ENCODE peak calls at places on chromosomes 4 and X, in five cellular contexts. X, A, I, P and V are unnamed samples.

GRCh38 chr4:89572224-89572858 is 264.6 kb downstream of the SNCA start:
- DNase-seq in X (no peak), A (no peak), I (peak), P (peak), V (no peak)

GRCh38 chrX:41300758-41301437 is 33.1 kb upstream of the DDX3X start:
- DNase-seq in X (no peak), A (no peak), I (no peak), P (no peak), V (no peak)

GRCh38 chr4:6020633-6021032 is 2.4 kb upstream of the C4orf50 start:
- DNase-seq in X (no peak), A (no peak), I (no peak), P (no peak), V (no peak)

GRCh38 chrX:56233100-56233499 is 944 bp downstream of the KLF8 start:
- DNase-seq in X (no peak), A (no peak), I (peak), P (no peak), V (no peak)

GRCh38 chr4:135718019-135718418 is 1516.4 kb upstream of the PABPC4L start:
- DNase-seq in X (no peak), A (no peak), I (no peak), P (no peak), V (no peak)

GRCh38 chr4:153122855-153123254 is 81.4 kb upstream of the TRIM2 start:
- DNase-seq in X (no peak), A (no peak), I (no peak), P (peak), V (no peak)

GRCh38 chr4:7141151-7141550 is 51.2 kb upstream of the SORCS2 start:
- DNase-seq in X (no peak), A (no peak), I (no peak), P (no peak), V (no peak)

GRCh38 chrX:101676571-101676970 is 16.9 kb upstream of the ARMCX2 start:
- DNase-seq in X (no peak), A (no peak), I (no peak), P (no peak), V (no peak)

GRCh38 chr4:138867404-138867803 is 148.2 kb upstream of the NOCT start:
- DNase-seq in X (no peak), A (no peak), I (no peak), P (no peak), V (no peak)

GRCh38 chrX:117607571-117607970 is 509.0 kb downstream of the KLHL13 start:
- DNase-seq in X (no peak), A (no peak), I (no peak), P (no peak), V (no peak)

GRCh38 chr4:74098628-74098995 is 383 bp downstream of the CXCL2 start:
- DNase-seq in X (no peak), A (no peak), I (peak), P (no peak), V (no peak)

GRCh38 chr4:69742596-69742995 is 17.8 kb downstream of the SULT1B1 start:
- DNase-seq in X (no peak), A (no peak), I (no peak), P (no peak), V (no peak)

GRCh38 chr4:57131849-57132745 is 21.9 kb upstream of the IGFBP7 start:
- DNase-seq in X (no peak), A (no peak), I (peak), P (no peak), V (no peak)

GRCh38 chr4:109560687-109561452 is 824 bp downstream of the MCUB start:
- DNase-seq in X (peak), A (no peak), I (peak), P (no peak), V (peak)

GRCh38 chr4:113613503-113613902 is 148.0 kb downstream of the CAMK2D start:
- DNase-seq in X (no peak), A (no peak), I (no peak), P (no peak), V (no peak)

GRCh38 chr4:29151584-29151983 is 1568.6 kb upstream of the PCDH7 start:
- DNase-seq in X (no peak), A (no peak), I (no peak), P (no peak), V (no peak)

GRCh38 chrX:69153060-69153730 is 12.1 kb downstream of the PJA1 start:
- DNase-seq in X (no peak), A (peak), I (peak), P (no peak), V (no peak)